ENCODE peak calls at places on chromosomes 13 and 19, in four cellular contexts. One of them, this sample, is unnamed.

GRCh38 chr19:8811315-8812172 is 20.6 kb downstream of the ZNF558 start:
- DNase-seq in NCI-H187: no peak
- DNase-seq in left ventricle myocardium inferior: no peak
- DNase-seq in globus pallidus: no peak
- DNase-seq in this sample: no peak

GRCh38 chr13:70842062-70842644 is 733.9 kb upstream of the KLHL1 start:
- DNase-seq in NCI-H187: no peak
- DNase-seq in left ventricle myocardium inferior: no peak
- DNase-seq in globus pallidus: no peak
- DNase-seq in this sample: no peak

GRCh38 chr19:4277051-4277700 is 1.9 kb upstream of the SHD start:
- DNase-seq in NCI-H187: no peak
- DNase-seq in left ventricle myocardium inferior: no peak
- DNase-seq in globus pallidus: no peak
- DNase-seq in this sample: no peak

GRCh38 chr19:1122972-1123363 is 19.2 kb downstream of the GPX4 start:
- DNase-seq in NCI-H187: peak
- DNase-seq in left ventricle myocardium inferior: no peak
- DNase-seq in globus pallidus: no peak
- DNase-seq in this sample: no peak

GRCh38 chr19:10152100-10152499 is 32.4 kb upstream of the EIF3G start:
- DNase-seq in NCI-H187: no peak
- DNase-seq in left ventricle myocardium inferior: no peak
- DNase-seq in globus pallidus: no peak
- DNase-seq in this sample: no peak

GRCh38 chr13:106372199-106373160 is 163.0 kb downstream of the EFNB2 start:
- DNase-seq in NCI-H187: no peak
- DNase-seq in left ventricle myocardium inferior: no peak
- DNase-seq in globus pallidus: no peak
- DNase-seq in this sample: no peak

GRCh38 chr19:12752056-12752781 is 628 bp downstream of the BEST2 start:
- DNase-seq in NCI-H187: no peak
- DNase-seq in left ventricle myocardium inferior: no peak
- DNase-seq in globus pallidus: no peak
- DNase-seq in this sample: no peak

GRCh38 chr13:87666826-87667225 is 4.3 kb upstream of the SLITRK5 start:
- DNase-seq in NCI-H187: no peak
- DNase-seq in left ventricle myocardium inferior: no peak
- DNase-seq in globus pallidus: no peak
- DNase-seq in this sample: no peak

GRCh38 chr13:77239312-77239711 is 87.6 kb downstream of the MYCBP2 start:
- DNase-seq in NCI-H187: no peak
- DNase-seq in left ventricle myocardium inferior: no peak
- DNase-seq in globus pallidus: no peak
- DNase-seq in this sample: no peak

GRCh38 chr13:29935309-29935981 is 85.0 kb upstream of the UBL3 start:
- DNase-seq in NCI-H187: peak
- DNase-seq in left ventricle myocardium inferior: no peak
- DNase-seq in globus pallidus: no peak
- DNase-seq in this sample: no peak

GRCh38 chr13:89255844-89256406 is 1584.8 kb downstream of the SLITRK5 start:
- DNase-seq in NCI-H187: no peak
- DNase-seq in left ventricle myocardium inferior: no peak
- DNase-seq in globus pallidus: no peak
- DNase-seq in this sample: no peak

GRCh38 chr19:40219721-40220276 is 1.6 kb upstream of the TTC9B start:
- DNase-seq in NCI-H187: no peak
- DNase-seq in left ventricle myocardium inferior: no peak
- DNase-seq in globus pallidus: no peak
- DNase-seq in this sample: no peak

GRCh38 chr19:54448037-54448773 is 794 bp upstream of the LENG8 start:
- DNase-seq in NCI-H187: no peak
- DNase-seq in left ventricle myocardium inferior: peak
- DNase-seq in globus pallidus: peak
- DNase-seq in this sample: peak

GRCh38 chr19:21466627-21467026 is 38.8 kb upstream of the ZNF429 start:
- DNase-seq in NCI-H187: no peak
- DNase-seq in left ventricle myocardium inferior: no peak
- DNase-seq in globus pallidus: no peak
- DNase-seq in this sample: no peak

GRCh38 chr13:33285420-33286124 is at the start of gene STARD13:
- DNase-seq in NCI-H187: no peak
- DNase-seq in left ventricle myocardium inferior: peak
- DNase-seq in globus pallidus: peak
- DNase-seq in this sample: peak

GRCh38 chr19:15432018-15432494 is 13.3 kb upstream of the AKAP8L start:
- DNase-seq in NCI-H187: no peak
- DNase-seq in left ventricle myocardium inferior: no peak
- DNase-seq in globus pallidus: no peak
- DNase-seq in this sample: no peak

GRCh38 chr13:50406831-50407230 is 391.6 kb downstream of the KCNRG start:
- DNase-seq in NCI-H187: no peak
- DNase-seq in left ventricle myocardium inferior: no peak
- DNase-seq in globus pallidus: no peak
- DNase-seq in this sample: no peak

GRCh38 chr19:3250675-3251074 is 26.2 kb downstream of the CELF5 start:
- DNase-seq in NCI-H187: no peak
- DNase-seq in left ventricle myocardium inferior: no peak
- DNase-seq in globus pallidus: no peak
- DNase-seq in this sample: no peak

GRCh38 chr19:35869327-35870123 is 1.2 kb downstream of the APLP1 start:
- DNase-seq in NCI-H187: peak
- DNase-seq in left ventricle myocardium inferior: peak
- DNase-seq in globus pallidus: peak
- DNase-seq in this sample: no peak

GRCh38 chr19:40443930-40444180 is 280 bp downstream of the SERTAD3 start:
- DNase-seq in NCI-H187: no peak
- DNase-seq in left ventricle myocardium inferior: no peak
- DNase-seq in globus pallidus: no peak
- DNase-seq in this sample: no peak

GRCh38 chr13:110507678-110508381 is 53.7 kb downstream of the RAB20 start:
- DNase-seq in NCI-H187: no peak
- DNase-seq in left ventricle myocardium inferior: peak
- DNase-seq in globus pallidus: no peak
- DNase-seq in this sample: peak

GRCh38 chr19:28425431-28425931 is 787.5 kb downstream of the UQCRFS1 start:
- DNase-seq in NCI-H187: no peak
- DNase-seq in left ventricle myocardium inferior: no peak
- DNase-seq in globus pallidus: no peak
- DNase-seq in this sample: no peak

GRCh38 chr19:45817725-45818301 is 2.7 kb upstream of the RSPH6A start:
- DNase-seq in NCI-H187: no peak
- DNase-seq in left ventricle myocardium inferior: no peak
- DNase-seq in globus pallidus: no peak
- DNase-seq in this sample: no peak

GRCh38 chr19:54470991-54471782 is 1.9 kb downstream of the CDC42EP5 start:
- DNase-seq in NCI-H187: no peak
- DNase-seq in left ventricle myocardium inferior: peak
- DNase-seq in globus pallidus: peak
- DNase-seq in this sample: no peak

GRCh38 chr19:5697022-5697889 is 7.2 kb downstream of the RPL36 start:
- DNase-seq in NCI-H187: no peak
- DNase-seq in left ventricle myocardium inferior: no peak
- DNase-seq in globus pallidus: no peak
- DNase-seq in this sample: no peak

GRCh38 chr13:75641026-75641425 is 4.9 kb downstream of the LMO7 start:
- DNase-seq in NCI-H187: no peak
- DNase-seq in left ventricle myocardium inferior: no peak
- DNase-seq in globus pallidus: no peak
- DNase-seq in this sample: no peak

GRCh38 chr13:102972191-102972590 is 94.0 kb downstream of the SLC10A2 start:
- DNase-seq in NCI-H187: no peak
- DNase-seq in left ventricle myocardium inferior: no peak
- DNase-seq in globus pallidus: no peak
- DNase-seq in this sample: no peak

GRCh38 chr13:106276876-106277275 is 258.6 kb downstream of the EFNB2 start:
- DNase-seq in NCI-H187: no peak
- DNase-seq in left ventricle myocardium inferior: no peak
- DNase-seq in globus pallidus: no peak
- DNase-seq in this sample: no peak

GRCh38 chr19:2834294-2834871 is 6.9 kb upstream of the ZNF555 start:
- DNase-seq in NCI-H187: no peak
- DNase-seq in left ventricle myocardium inferior: no peak
- DNase-seq in globus pallidus: no peak
- DNase-seq in this sample: no peak

GRCh38 chr13:24293761-24294160 is 15.6 kb upstream of the C1QTNF9 start:
- DNase-seq in NCI-H187: no peak
- DNase-seq in left ventricle myocardium inferior: no peak
- DNase-seq in globus pallidus: no peak
- DNase-seq in this sample: no peak

GRCh38 chr19:1975081-1975480 is 34.1 kb downstream of the CSNK1G2 start:
- DNase-seq in NCI-H187: no peak
- DNase-seq in left ventricle myocardium inferior: no peak
- DNase-seq in globus pallidus: peak
- DNase-seq in this sample: no peak

GRCh38 chr13:107305178-107305577 is 737.2 kb upstream of the ARGLU1 start:
- DNase-seq in NCI-H187: no peak
- DNase-seq in left ventricle myocardium inferior: no peak
- DNase-seq in globus pallidus: no peak
- DNase-seq in this sample: no peak

GRCh38 chr19:32599258-32599657 is 18.3 kb downstream of the PDCD5 start:
- DNase-seq in NCI-H187: no peak
- DNase-seq in left ventricle myocardium inferior: no peak
- DNase-seq in globus pallidus: no peak
- DNase-seq in this sample: no peak

GRCh38 chr13:109145631-109146030 is 516.2 kb downstream of the MYO16 start:
- DNase-seq in NCI-H187: no peak
- DNase-seq in left ventricle myocardium inferior: no peak
- DNase-seq in globus pallidus: peak
- DNase-seq in this sample: no peak

GRCh38 chr19:14479985-14480694 is 5.0 kb upstream of the PTGER1 start:
- DNase-seq in NCI-H187: no peak
- DNase-seq in left ventricle myocardium inferior: peak
- DNase-seq in globus pallidus: no peak
- DNase-seq in this sample: no peak